ENCODE peak calls at places on chromosomes 2 and 18, in eight cellular contexts. T is GM10248; A is colonic mucosa; F is AG10803; R is suprapubic skin; Q is activated CD8-positive, alpha-beta T cell treated with anti-CD3 and anti-CD28 coated beads for 36 hours; M is cardiac muscle cell; S is brain microvascular endothelial cell. C is an unnamed sample.

GRCh38 chr2:150859162-150859561 is 371.7 kb upstream of the RND3 start:
- DNase-seq in T (no peak), A (no peak), F (no peak), R (no peak), Q (no peak), M (no peak), S (no peak), C (no peak)

GRCh38 chr2:137802038-137802437 is 162.2 kb upstream of the HNMT start:
- DNase-seq in T (no peak), A (no peak), F (no peak), R (no peak), Q (no peak), M (no peak), S (no peak), C (no peak)

GRCh38 chr2:157837851-157838441 is 38.2 kb downstream of the ACVR1 start:
- DNase-seq in T (no peak), A (no peak), F (peak; percentile 40), R (no peak), Q (no peak), M (peak; percentile 43), S (no peak), C (no peak)

GRCh38 chr2:118047273-118047898 is 33.5 kb upstream of the CCDC93 start:
- DNase-seq in T (no peak), A (no peak), F (peak; percentile 55), R (no peak), Q (no peak), M (peak; percentile 70), S (peak; percentile 9), C (no peak)

GRCh38 chr18:45280486-45281263 is 334.6 kb upstream of the SLC14A2 start:
- DNase-seq in T (no peak), A (no peak), F (no peak), R (no peak), Q (no peak), M (no peak), S (no peak), C (no peak)

GRCh38 chr2:34578641-34579040 is 979.5 kb upstream of the FAM98A start:
- DNase-seq in T (no peak), A (no peak), F (no peak), R (no peak), Q (no peak), M (no peak), S (no peak), C (no peak)

GRCh38 chr2:25340340-25340886 is 1.3 kb downstream of the DNMT3A start:
- DNase-seq in T (no peak), A (peak; percentile 64), F (no peak), R (no peak), Q (peak; percentile 40), M (peak; percentile 30), S (no peak), C (no peak)

GRCh38 chr18:28999711-29000110 is 822.8 kb upstream of the CDH2 start:
- DNase-seq in T (no peak), A (no peak), F (peak; percentile 63), R (no peak), Q (no peak), M (no peak), S (no peak), C (no peak)

GRCh38 chr18:9103488-9103887 is 989 bp downstream of the NDUFV2 start:
- DNase-seq in T (no peak), A (no peak), F (peak; percentile 47), R (no peak), Q (no peak), M (peak; percentile 30), S (no peak), C (no peak)

GRCh38 chr2:157875720-157876065 is 437 bp downstream of the ACVR1 start:
- DNase-seq in T (peak; percentile 57), A (peak; percentile 62), F (no peak), R (peak; percentile 66), Q (peak; percentile 49), M (no peak), S (no peak), C (no peak)

GRCh38 chr2:238717084-238717483 is 130.8 kb upstream of the TWIST2 start:
- DNase-seq in T (no peak), A (no peak), F (no peak), R (no peak), Q (no peak), M (no peak), S (no peak), C (no peak)

GRCh38 chr2:188983427-188984101 is 9.4 kb downstream of the COL3A1 start:
- DNase-seq in T (no peak), A (no peak), F (peak; percentile 97), R (no peak), Q (no peak), M (peak; percentile 77), S (peak; percentile 43), C (no peak)
- TF ChIP-seq CTCF in T (no peak), A (no peak), F (peak; percentile 73), R (no peak), Q (no peak), M (peak; percentile 57), S (peak; percentile 62), C (peak; percentile 77)

DNA sequence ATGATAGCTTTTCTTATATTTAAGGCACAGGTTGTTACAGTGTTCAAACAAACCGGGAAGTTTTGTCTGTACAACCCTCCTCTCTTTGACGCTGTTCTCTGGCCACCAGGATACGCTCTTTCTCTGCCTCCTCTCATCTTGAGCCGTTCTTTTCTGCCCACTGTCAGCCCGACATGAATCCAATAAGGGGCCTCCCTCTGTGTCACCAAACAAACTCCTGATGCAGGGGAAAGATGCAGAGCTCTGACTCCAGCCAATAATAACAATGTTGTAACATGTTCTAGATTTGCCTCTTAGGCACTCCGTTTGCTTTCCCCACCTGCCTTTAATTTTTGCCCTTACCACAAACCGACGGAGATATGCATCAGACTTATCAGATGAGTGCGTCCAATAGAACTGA is 449.3 kb downstream of the SLC4A3 start:
- DNase-seq in T (no peak), A (no peak), F (peak; percentile 82), R (peak; percentile 64), Q (no peak), M (peak; percentile 78), S (peak; percentile 80), C (no peak)
- TF ChIP-seq CTCF in T (no peak), A (no peak), F (peak; percentile 72), R (no peak), Q (no peak), M (peak; percentile 58), S (peak; percentile 73), C (no peak)

DNA sequence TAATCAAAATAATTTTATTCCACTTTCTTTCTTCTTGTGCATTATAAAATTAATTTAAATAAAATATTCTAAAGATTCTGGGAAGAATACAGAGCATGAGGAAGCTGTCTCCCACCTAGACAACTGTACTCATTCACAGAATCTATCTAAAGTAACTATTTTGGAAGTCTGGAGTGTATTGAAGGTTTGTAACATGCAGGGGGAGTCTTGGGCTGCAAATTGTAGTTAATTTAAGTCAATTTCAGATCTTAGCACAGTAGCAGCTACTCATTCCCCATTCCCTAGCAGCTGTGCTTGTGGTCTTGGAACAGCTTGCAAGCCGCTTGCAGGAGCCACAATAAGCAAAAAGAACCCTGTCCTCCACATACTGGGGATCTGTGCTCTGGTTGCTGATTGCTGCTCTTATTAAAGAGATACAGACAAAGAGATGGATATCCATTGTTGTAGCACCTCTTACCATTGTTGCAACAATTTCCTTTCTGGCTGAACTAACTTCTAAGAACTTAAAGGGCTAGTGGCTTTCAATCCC is 1775.3 kb upstream of the PIK3C3 start:
- DNase-seq in T (no peak), A (no peak), F (no peak), R (no peak), Q (no peak), M (no peak), S (no peak), C (peak; percentile 19)
- TF ChIP-seq CTCF in T (no peak), A (no peak), F (no peak), R (no peak), Q (no peak), M (no peak), S (no peak), C (no peak)

DNA sequence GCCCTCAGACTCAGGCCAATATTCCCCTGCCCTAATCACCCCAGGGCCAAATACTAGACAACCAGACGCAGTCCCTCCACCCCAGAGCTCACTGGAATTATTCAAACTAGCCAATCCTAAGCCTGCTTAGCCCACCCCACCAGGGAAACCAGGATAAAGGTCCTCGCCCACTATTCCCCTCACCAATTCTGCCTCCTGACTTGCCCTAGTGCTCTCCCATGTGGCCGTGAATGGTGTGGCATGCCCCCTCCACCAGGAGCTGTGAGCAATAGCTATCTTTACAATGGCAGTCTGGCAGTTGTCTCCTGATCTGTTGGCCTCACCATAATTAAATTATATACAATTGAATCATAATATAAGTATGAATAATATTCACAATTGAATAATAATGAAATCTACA is 42.3 kb downstream of the FAM124B start:
- DNase-seq in T (peak; percentile 26), A (no peak), F (no peak), R (no peak), Q (peak; percentile 32), M (peak; percentile 11), S (no peak), C (peak; percentile 42)
- TF ChIP-seq CTCF in T (peak; percentile 39), A (no peak), F (peak; percentile 50), R (no peak), Q (peak; percentile 32), M (peak; percentile 49), S (peak; percentile 72), C (peak; percentile 11)

GRCh38 chr2:104736026-104736425 is 117.9 kb upstream of the POU3F3 start:
- DNase-seq in T (no peak), A (no peak), F (no peak), R (no peak), Q (no peak), M (no peak), S (no peak), C (no peak)

GRCh38 chr2:104734937-104735586 is 118.9 kb upstream of the POU3F3 start:
- DNase-seq in T (no peak), A (no peak), F (no peak), R (no peak), Q (peak; percentile 48), M (no peak), S (no peak), C (no peak)

GRCh38 chr2:104733544-104733943 is 120.4 kb upstream of the POU3F3 start:
- DNase-seq in T (no peak), A (peak; percentile 27), F (no peak), R (no peak), Q (peak; percentile 61), M (no peak), S (no peak), C (no peak)
- TF ChIP-seq CTCF in T (peak; percentile 32), A (no peak), F (no peak), R (peak; percentile 16), Q (peak; percentile 37), M (no peak), S (peak; percentile 59), C (peak; percentile 20)

GRCh38 chr2:20916604-20917286 is 93.8 kb upstream of the LDAH start:
- DNase-seq in T (no peak), A (no peak), F (peak; percentile 25), R (no peak), Q (no peak), M (peak; percentile 8), S (peak; percentile 29), C (no peak)
- TF ChIP-seq CTCF in T (peak; percentile 19), A (no peak), F (no peak), R (no peak), Q (no peak), M (peak; percentile 19), S (peak; percentile 44), C (no peak)

GRCh38 chr18:63676526-63676925 is 14.8 kb upstream of the SERPINB3 start:
- DNase-seq in T (peak; percentile 13), A (no peak), F (no peak), R (no peak), Q (no peak), M (no peak), S (no peak), C (peak; percentile 21)
- TF ChIP-seq CTCF in T (peak; percentile 62), A (no peak), F (peak; percentile 34), R (peak; percentile 28), Q (no peak), M (no peak), S (peak; percentile 64), C (no peak)

GRCh38 chr18:49725809-49726514 is 87.4 kb downstream of the ACAA2 start:
- DNase-seq in T (no peak), A (no peak), F (peak; percentile 93), R (peak; percentile 77), Q (no peak), M (peak; percentile 99), S (peak; percentile 99), C (peak; percentile 26)
- TF ChIP-seq CTCF in T (no peak), A (no peak), F (peak; percentile 27), R (no peak), Q (no peak), M (peak; percentile 20), S (peak; percentile 56), C (no peak)

C was measured in glutamatergic neuron.